ENCODE peak calls at places on chromosomes 5 and 9, in nine cellular contexts. N is psoas muscle; B is CD8-positive, alpha-beta T cell; M is CD8-positive, alpha-beta memory T cell; Q is GM23248; E is fibroblast of lung; I is pancreas; L is heart left ventricle; H is Peyer's patch. A is an unnamed sample.

GRCh38 chr5:28779161-28779754 is 1740.9 kb upstream of the CDH9 start:
- DNase-seq in N (no peak), B (no peak), M (no peak), Q (no peak), E (no peak), I (no peak), L (no peak), H (no peak), A (no peak)

GRCh38 chr9:113712053-113712452 is 164.1 kb upstream of the ZNF618 start:
- DNase-seq in N (no peak), B (no peak), M (no peak), Q (peak), E (peak), I (no peak), L (no peak), H (no peak), A (peak)

GRCh38 chr5:158450761-158451160 is 591.8 kb upstream of the CLINT1 start:
- DNase-seq in N (no peak), B (no peak), M (no peak), Q (no peak), E (peak), I (no peak), L (no peak), H (no peak), A (no peak)

GRCh38 chr9:7118653-7119052 is 360.9 kb downstream of the KDM4C start:
- DNase-seq in N (no peak), B (no peak), M (no peak), Q (no peak), E (no peak), I (no peak), L (no peak), H (no peak), A (no peak)

GRCh38 chr5:160054047-160054446 is 45.1 kb downstream of the TTC1 start:
- DNase-seq in N (no peak), B (no peak), M (no peak), Q (peak), E (no peak), I (no peak), L (no peak), H (no peak), A (no peak)

GRCh38 chr5:1833264-1834021 is 32.2 kb downstream of the NDUFS6 start:
- DNase-seq in N (no peak), B (no peak), M (no peak), Q (no peak), E (no peak), I (no peak), L (peak), H (peak), A (no peak)

GRCh38 chr5:109823597-109823996 is 133.9 kb downstream of the MAN2A1 start:
- DNase-seq in N (no peak), B (no peak), M (no peak), Q (no peak), E (peak), I (no peak), L (no peak), H (no peak), A (no peak)

GRCh38 chr5:6899215-6899614 is 186.0 kb downstream of the TENT4A start:
- DNase-seq in N (no peak), B (no peak), M (no peak), Q (peak), E (no peak), I (peak), L (no peak), H (no peak), A (no peak)

GRCh38 chr5:17360879-17361278 is 137.2 kb upstream of the TAF11L2 start:
- DNase-seq in N (no peak), B (no peak), M (no peak), Q (no peak), E (no peak), I (no peak), L (no peak), H (no peak), A (no peak)

GRCh38 chr9:80492221-80492620 is 920.5 kb downstream of the TLE4 start:
- DNase-seq in N (no peak), B (no peak), M (no peak), Q (no peak), E (peak), I (no peak), L (no peak), H (no peak), A (no peak)

GRCh38 chr5:77971965-77972544 is 195.9 kb upstream of the TBCA start:
- DNase-seq in N (no peak), B (no peak), M (no peak), Q (no peak), E (no peak), I (no peak), L (no peak), H (no peak), A (no peak)

GRCh38 chr5:141354900-141355469 is at the start of gene PCDHGA4:
- DNase-seq in N (no peak), B (no peak), M (no peak), Q (peak), E (peak), I (no peak), L (no peak), H (no peak), A (no peak)

GRCh38 chr5:101605700-101606099 is 690.4 kb downstream of the SLCO4C1 start:
- DNase-seq in N (no peak), B (no peak), M (no peak), Q (no peak), E (no peak), I (no peak), L (no peak), H (no peak), A (no peak)

GRCh38 chr9:126316085-126316655 is 10.5 kb upstream of the MVB12B start:
- DNase-seq in N (no peak), B (no peak), M (no peak), Q (no peak), E (no peak), I (no peak), L (no peak), H (no peak), A (no peak)

GRCh38 chr5:112529525-112529924 is 110.4 kb upstream of the EPB41L4A start:
- DNase-seq in N (no peak), B (no peak), M (no peak), Q (no peak), E (no peak), I (no peak), L (no peak), H (no peak), A (no peak)

GRCh38 chr5:93421498-93421897 is 159.5 kb downstream of the NR2F1-AS1 start:
- DNase-seq in N (no peak), B (no peak), M (no peak), Q (no peak), E (no peak), I (no peak), L (no peak), H (no peak), A (no peak)

GRCh38 chr9:9961487-9961886 is 651.3 kb downstream of the PTPRD start:
- DNase-seq in N (no peak), B (no peak), M (no peak), Q (no peak), E (no peak), I (no peak), L (no peak), H (no peak), A (no peak)

GRCh38 chr5:57202811-57203210 is 29.0 kb downstream of the GPBP1 start:
- DNase-seq in N (no peak), B (no peak), M (no peak), Q (no peak), E (peak), I (no peak), L (no peak), H (no peak), A (no peak)

GRCh38 chr9:124889006-124889405 is 27.1 kb downstream of the ARPC5L start:
- DNase-seq in N (no peak), B (no peak), M (no peak), Q (no peak), E (no peak), I (no peak), L (no peak), H (no peak), A (no peak)

GRCh38 chr9:121650220-121651013 is 1.0 kb upstream of the DAB2IP start:
- DNase-seq in N (peak), B (no peak), M (no peak), Q (peak), E (peak), I (peak), L (peak), H (peak), A (no peak)

GRCh38 chr5:173572431-173573125 is 43.9 kb downstream of the BOD1 start:
- DNase-seq in N (no peak), B (no peak), M (no peak), Q (peak), E (no peak), I (no peak), L (no peak), H (no peak), A (no peak)

GRCh38 chr9:117548556-117548955 is 133.7 kb upstream of the ASTN2 start:
- DNase-seq in N (no peak), B (no peak), M (no peak), Q (no peak), E (no peak), I (no peak), L (no peak), H (no peak), A (no peak)

GRCh38 chr5:154330097-154330667 is 115.6 kb upstream of the SAP30L start:
- DNase-seq in N (no peak), B (no peak), M (no peak), Q (no peak), E (no peak), I (no peak), L (no peak), H (no peak), A (no peak)

GRCh38 chr5:36723921-36724320 is 117.5 kb downstream of the SLC1A3 start:
- DNase-seq in N (no peak), B (no peak), M (no peak), Q (no peak), E (no peak), I (no peak), L (no peak), H (no peak), A (no peak)

GRCh38 chr5:76851713-76852369 is 2.0 kb downstream of the S100Z start:
- DNase-seq in N (no peak), B (no peak), M (no peak), Q (no peak), E (no peak), I (no peak), L (no peak), H (no peak), A (no peak)

GRCh38 chr5:170523129-170523497 is 19.3 kb downstream of the KCNIP1 start:
- DNase-seq in N (no peak), B (no peak), M (no peak), Q (peak), E (no peak), I (no peak), L (no peak), H (no peak), A (no peak)

GRCh38 chr5:142296914-142297417 is 27.9 kb downstream of the SPRY4 start:
- DNase-seq in N (no peak), B (no peak), M (no peak), Q (peak), E (peak), I (no peak), L (no peak), H (no peak), A (no peak)

GRCh38 chr5:83407931-83408330 is 63.6 kb upstream of the VCAN start:
- DNase-seq in N (no peak), B (no peak), M (no peak), Q (no peak), E (no peak), I (no peak), L (no peak), H (no peak), A (no peak)

GRCh38 chr9:99878651-99879050 is 27.8 kb upstream of the STX17 start:
- DNase-seq in N (no peak), B (no peak), M (no peak), Q (peak), E (no peak), I (no peak), L (no peak), H (no peak), A (no peak)

GRCh38 chr9:107730691-107731090 is 241.1 kb upstream of the KLF4 start:
- DNase-seq in N (no peak), B (no peak), M (no peak), Q (no peak), E (no peak), I (no peak), L (no peak), H (no peak), A (no peak)

GRCh38 chr9:79012561-79012960 is 559.2 kb upstream of the TLE4 start:
- DNase-seq in N (no peak), B (no peak), M (no peak), Q (peak), E (peak), I (no peak), L (no peak), H (no peak), A (no peak)

GRCh38 chr9:93664549-93665120 is 88.3 kb downstream of the PHF2 start:
- DNase-seq in N (no peak), B (no peak), M (no peak), Q (no peak), E (no peak), I (peak), L (peak), H (peak), A (no peak)

GRCh38 chr9:109315480-109315879 is 5.4 kb downstream of the EPB41L4B start:
- DNase-seq in N (no peak), B (no peak), M (no peak), Q (no peak), E (no peak), I (no peak), L (no peak), H (no peak), A (no peak)

GRCh38 chr9:76704601-76705204 is 59.5 kb upstream of the PCA3 start:
- DNase-seq in N (no peak), B (no peak), M (no peak), Q (peak), E (peak), I (no peak), L (no peak), H (no peak), A (no peak)

DNA sequence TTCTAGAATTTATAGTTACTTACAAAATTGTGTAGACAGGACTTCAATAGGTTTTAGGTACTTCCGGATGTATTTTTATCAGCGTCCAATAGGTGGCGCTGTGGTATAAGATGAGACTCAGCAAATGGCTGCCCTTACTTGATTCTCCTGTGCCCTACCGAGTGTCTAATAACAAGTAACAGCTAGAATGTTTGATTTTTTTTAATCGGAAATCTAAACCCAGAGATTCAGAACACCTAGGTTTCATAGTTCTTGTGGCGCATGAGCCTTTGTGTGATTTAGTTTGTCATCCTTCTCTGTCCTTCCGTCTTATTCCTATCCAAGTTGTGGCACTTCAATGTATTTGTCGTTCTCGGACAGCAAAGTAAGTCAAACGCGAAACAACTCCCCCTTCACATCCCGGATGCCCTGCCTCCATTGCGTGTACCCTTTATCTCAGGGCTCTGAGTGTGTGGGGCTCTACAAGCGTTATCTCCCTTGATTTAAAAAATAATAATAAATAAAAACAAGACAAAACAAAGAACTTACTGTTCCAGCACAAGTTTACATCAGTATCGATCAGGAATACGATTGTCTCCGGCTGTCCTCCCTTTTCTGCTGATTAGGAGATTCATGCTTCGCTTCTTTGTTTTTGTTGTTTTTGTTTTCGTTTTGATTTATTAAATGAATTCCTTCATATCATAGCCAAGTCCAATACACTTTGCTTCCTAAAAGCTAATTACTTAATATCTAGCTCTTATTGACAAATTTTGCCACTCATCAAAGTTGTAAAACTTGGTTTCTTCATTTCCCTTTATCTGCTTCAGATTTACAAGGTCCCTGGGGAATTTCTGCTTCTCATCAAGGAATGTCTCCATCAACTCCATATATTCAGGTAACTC is 50.7 kb upstream of the SLC30A5 start:
- DNase-seq in N (peak), B (peak), M (peak), Q (peak), E (peak), I (no peak), L (no peak), H (no peak), A (no peak)
- H3K4me3 ChIP-seq in N (peak), B (peak), M (peak), Q (peak), E (peak), I (peak), L (peak), H (peak), A (peak)

GRCh38 chr9:90965141-90965910 is 163.7 kb downstream of the SYK start:
- DNase-seq in N (no peak), B (no peak), M (no peak), Q (no peak), E (no peak), I (no peak), L (no peak), H (no peak), A (no peak)

GRCh38 chr9:90966475-90967150 is 165.0 kb downstream of the SYK start:
- DNase-seq in N (no peak), B (no peak), M (no peak), Q (peak), E (peak), I (no peak), L (no peak), H (no peak), A (no peak)

GRCh38 chr9:90967171-90967570 is 165.6 kb downstream of the SYK start:
- DNase-seq in N (no peak), B (no peak), M (no peak), Q (no peak), E (no peak), I (no peak), L (no peak), H (no peak), A (no peak)

GRCh38 chr9:90965911-90966290 is 164.3 kb downstream of the SYK start:
- DNase-seq in N (no peak), B (no peak), M (no peak), Q (no peak), E (no peak), I (no peak), L (no peak), H (no peak), A (no peak)

DNA sequence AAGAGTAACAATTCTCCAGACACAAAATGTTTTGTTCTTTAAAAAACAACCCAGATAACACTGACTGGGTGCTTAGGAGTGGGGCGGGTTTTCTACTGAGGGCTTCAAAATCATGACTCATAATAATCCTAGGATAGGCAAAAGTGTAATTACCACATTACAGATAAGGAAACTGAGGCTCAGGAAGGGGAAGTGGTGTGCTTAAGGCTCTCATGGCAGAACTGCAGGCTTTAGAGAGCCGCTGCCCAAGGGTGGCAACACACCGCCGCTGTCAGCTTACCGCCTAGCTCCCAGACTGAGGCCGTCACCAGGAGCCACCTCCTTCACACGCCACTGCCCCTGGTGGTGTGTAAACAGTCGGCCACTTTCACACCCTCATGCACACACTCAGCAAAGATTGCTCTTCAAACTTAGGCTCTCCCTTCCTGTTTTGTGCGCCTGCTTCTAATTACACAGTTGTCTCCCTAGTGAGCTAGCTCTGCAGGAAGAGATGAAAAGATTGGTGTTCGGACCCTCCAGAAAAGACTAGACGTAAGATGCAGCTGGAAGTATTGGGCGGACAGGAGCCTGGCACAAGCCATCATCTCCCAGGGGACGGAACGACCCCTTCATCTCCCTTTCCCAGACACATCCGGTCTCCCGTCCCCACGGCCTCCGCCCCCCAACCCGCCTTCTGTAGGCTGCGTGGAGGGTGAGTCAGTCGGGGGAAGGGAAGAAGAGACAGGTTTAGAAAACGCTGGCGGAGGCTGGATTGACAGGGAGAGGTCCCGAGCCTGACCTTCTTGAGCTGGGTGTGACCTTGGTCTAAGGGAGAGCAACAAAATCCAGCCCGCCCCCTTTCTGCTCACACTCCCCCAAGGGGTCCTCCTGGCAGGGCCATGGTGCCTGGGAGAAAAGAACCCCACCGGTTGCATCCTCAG is 162.7 kb downstream of the SYK start:
- DNase-seq in N (no peak), B (no peak), M (no peak), Q (no peak), E (no peak), I (no peak), L (no peak), H (no peak), A (no peak)
- H3K27ac ChIP-seq in N (no peak), B (no peak), M (no peak), Q (no peak), E (no peak), I (no peak), L (no peak), H (no peak), A (peak)

GRCh38 chr9:72951043-72951442 is 1.8 kb downstream of the ALDH1A1 start:
- DNase-seq in N (no peak), B (no peak), M (no peak), Q (no peak), E (no peak), I (no peak), L (no peak), H (no peak), A (no peak)

GRCh38 chr9:72951520-72952393 is 1.1 kb downstream of the ALDH1A1 start:
- DNase-seq in N (no peak), B (no peak), M (no peak), Q (no peak), E (no peak), I (no peak), L (no peak), H (no peak), A (no peak)

GRCh38 chr9:72954431-72955420 is 1.9 kb upstream of the ALDH1A1 start:
- DNase-seq in N (peak), B (no peak), M (no peak), Q (peak), E (peak), I (no peak), L (no peak), H (no peak), A (no peak)

GRCh38 chr9:72952914-72953313 is at the start of gene ALDH1A1:
- DNase-seq in N (no peak), B (no peak), M (no peak), Q (no peak), E (peak), I (no peak), L (no peak), H (no peak), A (no peak)

DNA sequence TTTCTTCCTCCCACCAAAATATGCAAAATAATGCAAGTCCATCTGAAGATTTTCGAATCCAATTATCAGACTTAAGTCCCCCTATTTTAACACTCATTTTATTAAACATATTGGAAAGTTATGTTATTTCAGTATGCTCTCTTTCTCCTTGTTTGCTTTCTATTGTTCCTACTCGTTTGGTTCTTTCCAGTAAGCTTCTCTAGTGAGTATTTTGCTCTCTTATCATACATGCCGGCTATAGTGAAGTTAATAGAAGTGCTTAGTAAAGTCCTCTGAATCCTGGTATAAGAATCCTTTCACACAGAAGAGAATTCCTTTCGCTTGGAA is 496 bp downstream of the ALDH1A1 start:
- DNase-seq in N (no peak), B (no peak), M (no peak), Q (no peak), E (no peak), I (no peak), L (no peak), H (no peak), A (no peak)
- H3K4me3 ChIP-seq in N (peak), B (no peak), M (no peak), Q (no peak), E (peak), I (peak), L (peak), H (peak), A (peak)

DNA sequence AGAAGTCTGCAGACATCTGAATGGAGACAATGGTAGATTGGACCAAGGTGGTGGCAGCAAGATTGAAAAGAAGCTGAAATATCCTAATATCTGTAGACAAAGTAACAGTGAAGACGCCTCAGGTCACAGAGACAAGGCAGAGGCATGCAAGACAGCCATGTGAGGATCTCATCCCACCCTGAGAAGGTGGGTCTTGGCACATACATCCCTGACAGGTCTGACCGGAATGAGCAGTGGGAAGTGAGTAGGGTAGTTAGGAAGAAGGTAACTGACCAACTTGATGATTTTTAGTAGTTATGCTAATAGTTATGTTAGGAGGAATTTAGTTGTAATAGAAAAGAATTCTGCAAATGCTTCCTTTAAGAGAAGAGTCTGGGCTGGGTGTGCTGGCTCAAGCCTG is 229.6 kb downstream of the NDUFS4 start:
- DNase-seq in N (no peak), B (no peak), M (no peak), Q (no peak), E (no peak), I (no peak), L (no peak), H (no peak), A (no peak)
- H3K27ac ChIP-seq in N (no peak), B (no peak), M (no peak), Q (no peak), E (no peak), I (no peak), L (no peak), H (no peak), A (no peak)

A was measured in vagina.